ENCODE peak calls at places on chromosome 11, in ten cellular contexts. L is stimulated activated naive CD4-positive, alpha-beta T cell treated with Interleukin-2 at 50 U/mL for 16 hours; W is stimulated activated CD8-positive, alpha-beta memory T cell treated with anti-CD3 and anti-CD28 coated beads, Interleukin-15, amount 100 ng/mL, for 48 hours; I is NCI-H774; T is heart right ventricle; K is KG1; S is activated CD4-positive, alpha-beta memory T cell treated with anti-CD3 and anti-CD28 coated beads, Interleukin-2, amount 10 ng/mL, durations not matched to agents 7 days and 5 days; H is COR-L47; F is HTR-8/SVneo; O is stimulated activated CD4-positive, alpha-beta T cell treated with anti-CD3 and anti-CD28 coated beads, Interleukin-15, amount 100 ng/mL, for 1 hour. P is an unnamed sample.
A peak's percentile ranks its signal among the peaks of the same experiment; 100 is the strongest.

GRCh38 chr11:68302256-68303054 is 9.9 kb upstream of the LRP5 start:
- DNase-seq in L (no peak), W (no peak), I (peak; percentile 14), T (no peak), K (no peak), S (no peak), H (no peak), F (no peak), O (no peak), P (peak; percentile 87)

GRCh38 chr11:113526521-113526920 is 51.3 kb upstream of the DRD2 start:
- DNase-seq in L (no peak), W (no peak), I (no peak), T (no peak), K (no peak), S (no peak), H (no peak), F (no peak), O (no peak), P (no peak)

GRCh38 chr11:64583296-64584262 is 7.4 kb upstream of the SLC22A12 start:
- DNase-seq in L (no peak), W (no peak), I (no peak), T (peak; percentile 31), K (no peak), S (no peak), H (no peak), F (no peak), O (no peak), P (peak; percentile 65)

GRCh38 chr11:12692238-12693074 is 18.2 kb downstream of the TEAD1 start:
- DNase-seq in L (no peak), W (no peak), I (peak; percentile 30), T (peak; percentile 84), K (no peak), S (no peak), H (no peak), F (peak; percentile 69), O (no peak), P (no peak)

GRCh38 chr11:105862736-105863367 is 159.2 kb downstream of the MSANTD4 start:
- DNase-seq in L (no peak), W (no peak), I (peak; percentile 58), T (no peak), K (peak; percentile 22), S (no peak), H (peak; percentile 40), F (peak; percentile 32), O (no peak), P (no peak)

GRCh38 chr11:2740275-2740940 is 40.6 kb upstream of the KCNQ1OT1 start:
- DNase-seq in L (no peak), W (no peak), I (no peak), T (peak; percentile 6), K (no peak), S (no peak), H (no peak), F (no peak), O (no peak), P (no peak)

GRCh38 chr11:36313073-36313472 is 17.0 kb downstream of the PRR5L start:
- DNase-seq in L (no peak), W (no peak), I (no peak), T (no peak), K (no peak), S (no peak), H (no peak), F (no peak), O (no peak), P (no peak)

GRCh38 chr11:94144233-94144632 is 15.6 kb downstream of the PANX1 start:
- DNase-seq in L (no peak), W (no peak), I (no peak), T (no peak), K (no peak), S (no peak), H (no peak), F (no peak), O (no peak), P (peak; percentile 99)

GRCh38 chr11:2827256-2827655 is 58.3 kb downstream of the CDKN1C start:
- DNase-seq in L (no peak), W (no peak), I (no peak), T (peak; percentile 20), K (no peak), S (no peak), H (no peak), F (peak; percentile 43), O (no peak), P (no peak)